ENCODE peak calls at places on chromosome 4, in six cellular contexts. M is H1, U is IMR-90, D is sigmoid colon, X is ovary, S is prostate gland. G is an unnamed sample. For H3K36me3 and H3K4me1, the result is how much of the 10 kb centered on the place peaks cover.

GRCh38 chr4:74123065-74123728 is 24.2 kb upstream of the CXCL2 start:
- DNase-seq in M (no peak), U (peak), D (no peak), X (no peak), S (peak), G (peak)

GRCh38 chr4:88446124-88446523 is 10.8 kb upstream of the HERC5 start:
- DNase-seq in M (no peak), U (no peak), D (no peak), X (no peak), S (no peak), G (no peak)

GRCh38 chr4:74133786-74134499 is 24.0 kb upstream of the MTHFD2L start:
- DNase-seq in M (peak), U (peak), D (peak), X (peak), S (peak), G (peak)

GRCh38 chr4:94532016-94532789 is 80.5 kb downstream of the PDLIM5 start:
- DNase-seq in M (no peak), U (peak), D (no peak), X (no peak), S (no peak), G (no peak)

GRCh38 chr4:2271279-2272025 is 9.5 kb upstream of the MXD4 start:
- DNase-seq in M (no peak), U (no peak), D (no peak), X (peak), S (no peak), G (no peak)

GRCh38 chr4:112593438-112594133 is 43.1 kb downstream of the ZGRF1 start:
- DNase-seq in M (no peak), U (no peak), D (no peak), X (no peak), S (no peak), G (no peak)

GRCh38 chr4:89681219-89681618 is 155.7 kb downstream of the SNCA start:
- DNase-seq in M (peak), U (no peak), D (no peak), X (no peak), S (peak), G (no peak)

GRCh38 chr4:69075061-69075792 is 21.0 kb upstream of the UGT2B7 start:
- DNase-seq in M (no peak), U (peak), D (no peak), X (no peak), S (no peak), G (no peak)

GRCh38 chr4:143186202-143186601 is 1.5 kb downstream of the USP38 start:
- DNase-seq in M (no peak), U (peak), D (no peak), X (no peak), S (no peak), G (no peak)

GRCh38 chr4:8320386-8320750 is 50.8 kb downstream of the HTRA3 start:
- DNase-seq in M (peak), U (no peak), D (no peak), X (no peak), S (no peak), G (no peak)

GRCh38 chr4:157014621-157015591 is 43.3 kb upstream of the PDGFC start:
- DNase-seq in M (no peak), U (peak), D (no peak), X (no peak), S (no peak), G (no peak)

GRCh38 chr4:125735107-125735506 is 420.4 kb downstream of the FAT4 start:
- DNase-seq in M (no peak), U (peak), D (no peak), X (no peak), S (no peak), G (peak)

GRCh38 chr4:94561249-94562024 is 109.7 kb downstream of the PDLIM5 start:
- DNase-seq in M (no peak), U (peak), D (no peak), X (no peak), S (no peak), G (no peak)

GRCh38 chr4:124199755-124200154 is 512.8 kb downstream of the ANKRD50 start:
- DNase-seq in M (no peak), U (peak), D (no peak), X (no peak), S (no peak), G (no peak)

GRCh38 chr4:83701041-83701440 is 165.1 kb downstream of the GPAT3 start:
- DNase-seq in M (no peak), U (no peak), D (no peak), X (no peak), S (no peak), G (no peak)

GRCh38 chr4:112327950-112328349 is 30.8 kb downstream of the ALPK1 start:
- DNase-seq in M (no peak), U (peak), D (no peak), X (no peak), S (no peak), G (no peak)

GRCh38 chr4:26204249-26204825 is 116.5 kb upstream of the RBPJ start:
- DNase-seq in M (no peak), U (no peak), D (no peak), X (no peak), S (no peak), G (no peak)

GRCh38 chr4:88592600-88593448 is 544 bp downstream of the HERC3 start:
- DNase-seq in M (peak), U (peak), D (peak), X (peak), S (peak), G (peak)

GRCh38 chr4:139030614-139031235 is 15.1 kb downstream of the NOCT start:
- DNase-seq in M (peak), U (peak), D (peak), X (peak), S (peak), G (peak)

GRCh38 chr4:66482186-66482585 is 811.9 kb upstream of the EPHA5 start:
- DNase-seq in M (no peak), U (no peak), D (no peak), X (no peak), S (no peak), G (no peak)

GRCh38 chr4:81165853-81166430 is 49.1 kb downstream of the PRKG2 start:
- DNase-seq in M (no peak), U (peak), D (no peak), X (no peak), S (no peak), G (no peak)

GRCh38 chr4:102335616-102336015 is 9.7 kb downstream of the SLC39A8 start:
- DNase-seq in M (no peak), U (no peak), D (no peak), X (no peak), S (no peak), G (no peak)

GRCh38 chr4:166143227-166143626 is 270.2 kb downstream of the TLL1 start:
- DNase-seq in M (no peak), U (no peak), D (no peak), X (no peak), S (no peak), G (no peak)

GRCh38 chr4:158756588-158756987 is 12.2 kb upstream of the FNIP2 start:
- DNase-seq in M (no peak), U (no peak), D (no peak), X (no peak), S (no peak), G (no peak)

GRCh38 chr4:183356931-183357675 is 34.9 kb upstream of the CLDN24 start:
- DNase-seq in M (no peak), U (no peak), D (no peak), X (no peak), S (peak), G (no peak)

GRCh38 chr4:128524311-128524710 is 236.7 kb upstream of the PGRMC2 start:
- DNase-seq in M (no peak), U (peak), D (no peak), X (no peak), S (peak), G (peak)

GRCh38 chr4:8574796-8575370 is 5.3 kb upstream of the GPR78 start:
- DNase-seq in M (no peak), U (no peak), D (no peak), X (no peak), S (no peak), G (no peak)

DNA sequence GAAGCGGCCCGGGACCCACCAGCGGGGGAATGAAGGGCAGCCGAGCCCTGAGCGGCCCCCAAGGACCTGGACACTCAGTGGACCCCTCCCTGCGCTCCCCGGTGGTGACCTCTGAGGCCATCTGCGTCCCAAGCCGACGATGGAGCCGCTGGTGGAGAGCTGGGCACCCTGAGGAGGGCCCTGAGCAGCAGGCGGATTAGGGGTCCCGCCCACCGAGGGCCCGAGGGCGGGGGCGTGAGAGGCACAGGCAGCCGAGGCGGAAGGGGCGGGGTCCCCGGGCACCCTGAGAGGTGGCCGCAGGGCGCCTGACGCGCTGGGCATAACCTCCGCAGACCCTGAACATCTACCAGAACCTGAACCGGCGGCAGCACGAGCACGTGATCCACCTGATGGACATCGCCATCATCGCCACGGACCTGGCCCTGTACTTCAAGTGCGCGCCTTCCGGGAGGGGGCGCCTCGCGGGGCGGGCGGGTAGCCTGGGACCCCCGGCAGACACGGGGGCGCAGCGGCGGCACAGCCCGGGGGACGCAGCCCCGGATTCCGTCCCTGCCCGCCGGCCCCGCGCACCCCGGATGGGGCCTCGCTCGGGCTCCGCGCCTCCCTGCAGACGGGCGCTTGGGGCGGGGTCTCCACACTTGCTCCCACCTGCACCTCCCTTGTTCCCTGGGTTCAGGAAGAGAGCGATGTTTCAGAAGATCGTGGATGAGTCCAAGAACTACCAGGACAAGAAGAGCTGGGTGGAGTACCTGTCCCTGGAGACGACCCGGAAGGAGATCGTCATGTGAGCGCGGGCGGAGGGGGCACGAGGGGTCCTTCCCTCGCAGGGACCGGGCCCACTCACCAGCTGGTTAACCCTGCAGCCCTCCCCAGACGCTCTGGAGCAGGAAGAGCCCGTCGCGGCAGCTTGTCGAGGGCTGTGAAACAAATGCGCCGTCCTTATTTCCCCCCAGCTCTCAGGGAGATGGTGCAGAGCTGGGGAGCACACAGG is 10.3 kb downstream of the ATP5ME start:
- DNase-seq in M (no peak), U (no peak), D (peak), X (peak), S (no peak), G (peak)
- TF ChIP-seq POLR2A in M (no peak), U (no peak), D (no peak), X (no peak), S (no peak), G (no peak)

GRCh38 chr4:39846135-39846534 is 131.6 kb downstream of the PDS5A start:
- DNase-seq in M (no peak), U (peak), D (no peak), X (no peak), S (no peak), G (no peak)
- H3K36me3 ChIP-seq in M (under half), U (under half), D (half or more), X (under half), S (under half), G (under half)

DNA sequence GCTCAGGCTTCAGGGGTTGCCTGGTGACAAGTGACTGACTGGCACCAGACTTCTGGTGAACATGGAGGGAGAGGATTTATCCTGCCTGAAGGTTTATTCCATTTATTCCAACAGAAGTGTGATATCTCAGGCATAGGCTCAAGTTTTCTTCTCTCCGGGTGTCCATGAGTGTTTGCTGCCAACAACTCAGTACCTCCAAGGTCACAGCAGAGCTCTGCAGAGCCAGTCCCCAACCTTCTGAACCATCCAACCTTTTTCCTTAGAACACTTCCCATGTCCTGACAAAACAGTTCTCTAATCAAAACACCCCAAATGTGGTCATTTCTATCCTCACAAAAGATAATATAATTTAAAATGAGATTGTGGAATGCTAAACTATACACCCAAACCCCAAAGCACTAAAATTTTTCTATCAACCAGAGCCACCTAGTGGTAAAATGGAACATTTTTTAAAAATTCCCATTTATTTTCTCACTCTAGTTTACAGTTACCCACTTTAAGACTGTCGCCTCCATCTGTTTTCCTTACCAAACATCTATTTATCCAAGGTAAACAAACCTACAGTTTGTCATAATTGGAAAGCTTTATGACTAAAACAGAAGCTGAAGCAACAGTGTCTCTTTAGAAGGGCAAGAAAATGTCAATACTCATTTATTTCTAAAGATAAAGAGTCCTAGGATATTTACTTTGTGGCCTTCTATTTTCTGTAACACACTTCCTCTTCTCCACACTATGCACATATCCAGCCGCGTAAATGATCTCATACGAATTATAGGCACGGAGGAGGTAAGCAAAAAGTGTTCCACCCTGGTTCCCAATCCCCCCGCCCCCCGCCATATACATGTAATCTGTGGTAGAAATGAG is 39.5 kb downstream of the TMEM154 start:
- DNase-seq in M (no peak), U (peak), D (no peak), X (no peak), S (no peak), G (peak)
- H3K4me1 ChIP-seq in M (under half), U (under half), D (under half), X (under half), S (under half), G (under half)

GRCh38 chr4:36197501-36197900 is 46.8 kb downstream of the ARAP2 start:
- DNase-seq in M (no peak), U (no peak), D (no peak), X (no peak), S (no peak), G (no peak)
- TF ChIP-seq POLR2A in M (no peak), U (no peak), D (no peak), X (no peak), S (no peak), G (no peak)

GRCh38 chr4:140707325-140707724 is 48.9 kb downstream of the TBC1D9 start:
- DNase-seq in M (no peak), U (no peak), D (no peak), X (no peak), S (no peak), G (no peak)

GRCh38 chr4:140704964-140705363 is 51.2 kb downstream of the TBC1D9 start:
- DNase-seq in M (no peak), U (no peak), D (no peak), X (no peak), S (no peak), G (no peak)

GRCh38 chr4:140706276-140706625 is 49.9 kb downstream of the TBC1D9 start:
- DNase-seq in M (no peak), U (no peak), D (no peak), X (no peak), S (no peak), G (no peak)

GRCh38 chr4:140705625-140706275 is 50.4 kb downstream of the TBC1D9 start:
- DNase-seq in M (no peak), U (no peak), D (no peak), X (no peak), S (no peak), G (no peak)

GRCh38 chr4:140706665-140707064 is 49.5 kb downstream of the TBC1D9 start:
- DNase-seq in M (no peak), U (no peak), D (no peak), X (no peak), S (no peak), G (no peak)
- H3K36me3 ChIP-seq in M (under half), U (under half), D (under half), X (under half), S (under half), G (under half)

G was measured in body of pancreas.